ENCODE peak calls at places on chromosomes 16 and 17, in seven cellular contexts. S, P, K, J, V, U and C are unnamed samples.
A peak's percentile ranks its signal among the peaks of the same experiment; 100 is the strongest.

GRCh38 chr17:29292992-29293889 is 707 bp downstream of the NUFIP2 start:
- DNase-seq in J (peak; percentile 71), K (peak; percentile 62), V (no peak), U (peak; percentile 87), S (peak; percentile 70), P (peak; percentile 55), C (peak; percentile 92)

GRCh38 chr17:48558057-48558456 is 13.1 kb upstream of the HOXB2 start:
- DNase-seq in U (no peak), S (no peak), K (no peak), J (no peak), V (no peak), P (no peak), C (no peak)

GRCh38 chr17:80187493-80187892 is 17.7 kb downstream of the CARD14 start:
- DNase-seq in S (peak; percentile 72), V (no peak), K (no peak), P (no peak), U (no peak), J (no peak), C (no peak)

GRCh38 chr17:19760781-19761180 is 12.7 kb upstream of the ALDH3A1 start:
- DNase-seq in J (no peak), S (no peak), P (no peak), U (no peak), V (no peak), K (peak; percentile 10), C (no peak)

GRCh38 chr16:72637306-72637705 is 410.6 kb downstream of the ZFHX3 start:
- DNase-seq in J (no peak), V (no peak), K (no peak), S (no peak), U (no peak), P (no peak), C (no peak)

GRCh38 chr17:34886831-34887230 is 74.4 kb downstream of the CCT6B start:
- DNase-seq in U (no peak), J (no peak), V (no peak), K (no peak), S (no peak), P (no peak), C (peak; percentile 77)

GRCh38 chr17:68491381-68491849 is 20.8 kb upstream of the PRKAR1A start:
- DNase-seq in S (no peak), J (no peak), K (peak; percentile 38), U (peak; percentile 91), V (no peak), P (no peak), C (no peak)

GRCh38 chr17:29617125-29617480 is 5.6 kb downstream of the CORO6 start:
- DNase-seq in S (peak; percentile 75), K (peak; percentile 90), J (peak; percentile 90), P (peak; percentile 87), U (peak; percentile 98), V (peak; percentile 67), C (peak; percentile 96)

GRCh38 chr17:28211811-28212210 is 107.2 kb upstream of the TMEM97 start:
- DNase-seq in K (no peak), P (no peak), S (no peak), V (no peak), U (no peak), J (no peak), C (no peak)

GRCh38 chr16:62041401-62041800 is 5.2 kb upstream of the CDH8 start:
- DNase-seq in V (no peak), U (peak; percentile 44), S (no peak), K (no peak), J (no peak), P (no peak), C (peak; percentile 77)

GRCh38 chr17:64081802-64082799 is 47.8 kb downstream of the ERN1 start:
- DNase-seq in V (peak; percentile 82), S (no peak), P (peak; percentile 31), U (no peak), K (peak; percentile 51), J (no peak), C (no peak)

GRCh38 chr17:1554751-1555617 is 7.6 kb downstream of the PITPNA start:
- DNase-seq in J (no peak), V (no peak), P (no peak), S (no peak), U (no peak), K (no peak), C (no peak)

GRCh38 chr17:54848368-54848987 is 52.2 kb upstream of the TOM1L1 start:
- DNase-seq in U (no peak), J (no peak), K (no peak), P (no peak), V (no peak), S (no peak), C (no peak)

GRCh38 chr16:78235876-78236275 is 136.4 kb downstream of the WWOX start:
- DNase-seq in V (no peak), J (no peak), K (no peak), P (no peak), U (no peak), S (no peak), C (no peak)

GRCh38 chr16:57470683-57471082 is 8.2 kb downstream of the POLR2C start:
- DNase-seq in J (peak; percentile 21), V (no peak), P (no peak), U (no peak), K (peak; percentile 15), S (peak; percentile 66), C (no peak)

GRCh38 chr16:4882261-4882632 is 35.0 kb downstream of the UBN1 start:
- DNase-seq in J (no peak), P (no peak), K (no peak), V (no peak), U (no peak), S (no peak), C (no peak)

GRCh38 chr16:81645303-81645702 is 133.8 kb upstream of the PLCG2 start:
- DNase-seq in V (no peak), P (no peak), J (no peak), K (no peak), U (no peak), S (peak; percentile 66), C (peak; percentile 79)

GRCh38 chr16:57231821-57232350 is 13.2 kb upstream of the ARL2BP start:
- DNase-seq in V (no peak), K (no peak), P (no peak), S (no peak), J (no peak), U (no peak), C (no peak)

GRCh38 chr17:32275060-32276042 is 9.7 kb downstream of the RHBDL3 start:
- DNase-seq in U (no peak), P (no peak), J (no peak), S (peak; percentile 52), K (no peak), V (peak; percentile 23), C (peak; percentile 95)

GRCh38 chr17:65057520-65058075 is 1.1 kb upstream of the GNA13 start:
- DNase-seq in V (no peak), U (no peak), P (no peak), S (peak; percentile 26), K (no peak), J (no peak), C (no peak)

GRCh38 chr16:85391769-85392583 is 221.1 kb upstream of the GSE1 start:
- DNase-seq in P (no peak), U (no peak), J (peak; percentile 23), K (no peak), S (peak; percentile 2), V (no peak), C (no peak)

GRCh38 chr17:78427140-78427539 is 48.7 kb downstream of the PGS1 start:
- DNase-seq in J (no peak), S (no peak), V (no peak), P (no peak), U (no peak), K (no peak), C (no peak)

GRCh38 chr17:7887038-7887481 is 1.5 kb upstream of the CHD3 start:
- DNase-seq in V (no peak), K (no peak), P (no peak), S (no peak), U (no peak), J (no peak), C (no peak)

DNA sequence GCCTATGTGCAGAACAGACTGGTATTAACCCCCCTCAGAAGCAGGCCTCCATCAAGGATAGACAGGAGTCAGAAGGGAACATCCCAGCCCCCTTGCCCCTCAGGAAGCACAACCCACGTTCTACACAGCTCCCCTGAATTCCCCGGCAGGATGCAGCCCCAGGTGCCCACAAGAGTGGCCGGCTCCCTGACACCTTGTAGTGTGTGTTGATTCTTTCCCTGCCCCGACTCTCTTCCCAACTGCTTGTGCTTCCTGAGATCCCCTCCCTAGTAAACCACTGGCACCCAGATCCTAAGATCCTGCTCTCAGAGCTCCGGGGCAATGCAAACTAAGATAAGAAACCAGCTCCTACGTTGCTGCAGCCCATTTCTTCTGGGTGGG is 34.8 kb upstream of the LITAF start:
- DNase-seq in S (no peak), V (no peak), J (peak; percentile 65), P (no peak), U (no peak), K (no peak), C (no peak)
- H3K4me3 ChIP-seq in S (peak overlapping the region; percentile 30), V (no peak overlapping the region), J (peak overlapping the region; percentile 43), P (peak overlapping the region; percentile 67), U (no peak overlapping the region), K (peak overlapping the region; percentile 15), C (no peak overlapping the region)

GRCh38 chr17:58312824-58313223 is 15.8 kb downstream of the TSPOAP1 start:
- DNase-seq in S (no peak), J (no peak), K (no peak), P (no peak), V (no peak), U (no peak), C (no peak)
- H3K36me3 ChIP-seq in S (no peaks in the 10 kb centered on the region), J (no peaks in the 10 kb centered on the region), K (no peaks in the 10 kb centered on the region), P (no peaks in the 10 kb centered on the region), V (no peaks in the 10 kb centered on the region), U (peaks cover 4% of the 10 kb centered on the region), C (no peaks in the 10 kb centered on the region)

DNA sequence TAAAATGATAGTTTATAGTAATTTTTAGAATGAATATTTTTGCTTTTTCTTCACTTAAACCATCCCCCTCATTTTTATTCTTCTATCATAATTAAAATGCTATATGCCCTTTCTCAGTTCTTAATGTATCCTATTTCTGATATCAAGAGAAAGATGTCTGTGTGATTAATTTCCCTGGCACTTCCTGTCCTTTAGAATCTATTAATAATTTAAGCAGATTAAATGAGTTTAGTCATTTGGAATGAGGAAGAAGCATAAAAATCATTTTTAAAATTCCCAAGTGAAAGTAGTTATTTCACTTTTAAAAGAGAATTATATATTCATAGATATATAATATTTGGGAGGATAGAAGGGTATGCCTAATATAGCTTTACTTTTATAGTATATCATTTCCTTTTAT is 27.8 kb upstream of the CDR2 start:
- DNase-seq in U (peak; percentile 34), V (no peak), S (no peak), P (no peak), K (no peak), J (no peak), C (no peak)
- H3K4me3 ChIP-seq in U (no peak overlapping the region), V (peak overlapping the region; percentile 32), S (no peak overlapping the region), P (no peak overlapping the region), K (no peak overlapping the region), J (no peak overlapping the region), C (no peak overlapping the region)

GRCh38 chr17:39715375-39716072 is 14.8 kb downstream of the MIEN1 start:
- DNase-seq in J (no peak), K (no peak), U (no peak), V (no peak), S (no peak), P (no peak), C (no peak)

GRCh38 chr17:39716879-39717536 is 13.3 kb downstream of the MIEN1 start:
- DNase-seq in J (no peak), P (no peak), V (no peak), S (no peak), U (no peak), K (no peak), C (no peak)

GRCh38 chr17:39716073-39716818 is 14.1 kb downstream of the MIEN1 start:
- DNase-seq in K (no peak), P (no peak), U (no peak), S (no peak), J (no peak), V (no peak), C (no peak)

GRCh38 chr17:39711851-39712250 is 12.0 kb downstream of the ERBB2 start:
- DNase-seq in V (no peak), U (no peak), S (no peak), J (no peak), K (no peak), P (no peak), C (no peak)

GRCh38 chr17:39714234-39714633 is 14.4 kb downstream of the ERBB2 start:
- DNase-seq in S (no peak), V (no peak), J (no peak), K (no peak), P (no peak), U (no peak), C (no peak)
- H3K36me3 ChIP-seq in S (peaks cover 8% of the 10 kb centered on the region), V (peaks cover 30% of the 10 kb centered on the region), J (no peaks in the 10 kb centered on the region), K (peaks cover 98% of the 10 kb centered on the region), P (no peaks in the 10 kb centered on the region), U (no peaks in the 10 kb centered on the region), C (peaks cover 64% of the 10 kb centered on the region)